ENCODE peak calls at places on chromosomes 2 and 18, in eight cellular contexts. E, S, B, K, Y, Q, Z and X are unnamed samples.
A peak's percentile ranks its signal among the peaks of the same experiment; 100 is the strongest.

GRCh38 chr2:78541088-78541450 is 484.4 kb upstream of the REG3G start:
- DNase-seq in S (no peak), Q (no peak), B (no peak), E (peak; percentile 30), K (no peak), Z (no peak), Y (no peak), X (no peak)

GRCh38 chr2:119260636-119261497 is 37.2 kb downstream of the STEAP3 start:
- DNase-seq in Z (no peak), Y (no peak), E (no peak), K (no peak), S (no peak), Q (no peak), B (no peak), X (no peak)

GRCh38 chr2:68426446-68426845 is 40.6 kb downstream of the FBXO48 start:
- DNase-seq in Q (no peak), K (no peak), S (no peak), B (no peak), Z (no peak), E (no peak), Y (no peak), X (no peak)

GRCh38 chr2:182463760-182464159 is 36.9 kb upstream of the PDE1A start:
- DNase-seq in E (no peak), S (no peak), Y (no peak), B (no peak), Q (no peak), Z (no peak), K (no peak), X (no peak)

GRCh38 chr2:218194880-218195279 is 22.1 kb upstream of the ARPC2 start:
- DNase-seq in Y (no peak), B (no peak), S (no peak), Z (no peak), Q (no peak), E (no peak), K (no peak), X (peak; percentile 11)

GRCh38 chr2:166343467-166343866 is 32.3 kb downstream of the SCN9A start:
- DNase-seq in Y (no peak), Z (peak; percentile 51), E (no peak), Q (no peak), S (no peak), B (no peak), K (no peak), X (no peak)

GRCh38 chr2:70041666-70042065 is 45.6 kb upstream of the PCBP1 start:
- DNase-seq in E (no peak), Q (no peak), Z (no peak), S (no peak), Y (no peak), B (peak; percentile 33), K (no peak), X (no peak)

GRCh38 chr2:667332-668000 is 9.7 kb downstream of the TMEM18 start:
- DNase-seq in K (peak; percentile 72), E (peak; percentile 55), Q (no peak), S (no peak), Z (peak; percentile 45), Y (no peak), B (peak; percentile 42), X (no peak)

GRCh38 chr2:97985998-97986397 is 9.8 kb downstream of the TMEM131 start:
- DNase-seq in Y (no peak), B (no peak), Q (no peak), S (no peak), K (no peak), E (no peak), Z (no peak), X (no peak)

GRCh38 chr18:61817086-61817485 is 75.7 kb downstream of the RNF152 start:
- DNase-seq in B (no peak), S (no peak), Q (no peak), K (no peak), Y (no peak), Z (no peak), E (no peak), X (no peak)

GRCh38 chr18:69387181-69387580 is 13.5 kb upstream of the DOK6 start:
- DNase-seq in K (no peak), E (no peak), Q (no peak), B (no peak), Y (no peak), Z (no peak), S (no peak), X (no peak)

GRCh38 chr2:174778479-174778962 is 14.2 kb upstream of the CHRNA1 start:
- DNase-seq in Q (peak; percentile 77), K (peak; percentile 90), E (peak; percentile 99), Y (peak; percentile 61), Z (no peak), B (peak; percentile 86), S (peak; percentile 85), X (no peak)

GRCh38 chr2:183807870-183808269 is 683.6 kb downstream of the NUP35 start:
- DNase-seq in E (no peak), Y (no peak), K (no peak), B (no peak), S (no peak), Z (no peak), Q (no peak), X (no peak)

GRCh38 chr2:28355521-28356094 is 37.0 kb upstream of the FOSL2 start:
- DNase-seq in B (no peak), Q (no peak), K (no peak), Z (peak; percentile 97), E (no peak), S (peak; percentile 85), Y (no peak), X (no peak)

GRCh38 chr2:3427272-3427671 is 47.8 kb downstream of the TRAPPC12 start:
- DNase-seq in K (no peak), Y (no peak), B (no peak), S (no peak), Z (no peak), E (no peak), Q (no peak), X (no peak)

GRCh38 chr2:25112113-25112512 is 56.3 kb downstream of the POMC start:
- DNase-seq in Z (no peak), Y (no peak), B (no peak), E (no peak), S (no peak), K (no peak), Q (no peak), X (no peak)

GRCh38 chr2:60699617-60700016 is 56.5 kb upstream of the PAPOLG start:
- DNase-seq in Q (no peak), Z (no peak), B (no peak), S (no peak), E (no peak), K (no peak), Y (no peak), X (no peak)

GRCh38 chr2:65630643-65631042 is 198.2 kb upstream of the SPRED2 start:
- DNase-seq in Q (no peak), Y (no peak), Z (peak; percentile 10), B (peak; percentile 53), S (no peak), K (peak; percentile 64), E (no peak), X (no peak)

GRCh38 chr2:163953390-163953907 is 217.6 kb upstream of the FIGN start:
- DNase-seq in Z (no peak), Q (no peak), Y (no peak), K (no peak), S (no peak), E (no peak), B (no peak), X (no peak)